ENCODE peak calls at places on chromosomes 16 and 17, in nine cellular contexts. M is upper lobe of left lung, X is sigmoid colon, Y is HL-60, C is GM23338, R is breast epithelium, J is K562, G is prostate gland, L is Panc1. A is an unnamed sample.

GRCh38 chr16:47110939-47111338 is 32.8 kb downstream of the NETO2 start:
- DNase-seq in M (no peak), R (no peak), C (peak; percentile 53), Y (no peak), G (no peak), J (peak; percentile 26), L (no peak), X (no peak), A (no peak)

GRCh38 chr17:61397086-61397842 is 2.4 kb upstream of the TBX2 start:
- DNase-seq in M (no peak), R (no peak), X (no peak), J (no peak), G (no peak), L (no peak), C (peak; percentile 67), Y (no peak), A (no peak)

GRCh38 chr17:8698142-8699050 is 46.2 kb downstream of the CCDC42 start:
- DNase-seq in R (peak; percentile 72), X (peak; percentile 79), J (peak; percentile 52), C (no peak), G (peak; percentile 68), Y (no peak), L (no peak), M (no peak), A (no peak)

GRCh38 chr17:45942284-45942683 is 47.9 kb downstream of the MAPT start:
- DNase-seq in X (peak; percentile 95), G (peak; percentile 41), R (peak; percentile 72), M (peak; percentile 32), C (peak; percentile 49), J (no peak), L (no peak), Y (no peak), A (no peak)

GRCh38 chr17:39688475-39688835 is 598 bp upstream of the PGAP3 start:
- DNase-seq in R (no peak), J (no peak), G (no peak), Y (no peak), L (no peak), X (no peak), M (no peak), C (no peak), A (no peak)

GRCh38 chr17:38871247-38871991 is 1.6 kb downstream of the LASP1 start:
- DNase-seq in J (peak; percentile 78), R (peak; percentile 59), L (no peak), G (peak; percentile 21), Y (peak; percentile 82), M (peak; percentile 93), C (peak; percentile 65), X (peak; percentile 82), A (peak; percentile 89)

GRCh38 chr17:77526728-77527355 is 386.1 kb downstream of the SEC14L1 start:
- DNase-seq in R (no peak), L (no peak), M (no peak), Y (no peak), G (no peak), C (no peak), X (no peak), J (no peak), A (peak; percentile 49)

GRCh38 chr17:80871341-80871740 is 120.3 kb upstream of the CHMP6 start:
- DNase-seq in L (no peak), X (peak; percentile 57), C (no peak), G (no peak), R (peak; percentile 43), Y (no peak), J (no peak), M (no peak), A (peak; percentile 84)

GRCh38 chr16:67961551-67961957 is 6.9 kb downstream of the SLC12A4 start:
- DNase-seq in R (peak; percentile 98), L (no peak), M (peak; percentile 82), J (no peak), G (peak; percentile 97), C (no peak), Y (no peak), X (no peak), A (no peak)

GRCh38 chr17:80855968-80856862 is 135.4 kb upstream of the CHMP6 start:
- DNase-seq in R (no peak), G (no peak), L (peak; percentile 89), M (peak; percentile 80), X (peak; percentile 90), Y (peak; percentile 85), C (no peak), J (peak; percentile 75), A (peak; percentile 82)

GRCh38 chr17:50947844-50948514 is 81.8 kb upstream of the TOB1 start:
- DNase-seq in X (peak; percentile 86), R (peak; percentile 93), J (peak; percentile 49), L (no peak), G (peak; percentile 85), M (peak; percentile 90), C (no peak), Y (peak; percentile 32), A (peak; percentile 81)

GRCh38 chr16:1610841-1611653 is 825 bp downstream of the IFT140 start:
- DNase-seq in G (no peak), X (no peak), M (no peak), Y (no peak), J (no peak), C (no peak), L (no peak), R (peak; percentile 61), A (no peak)

GRCh38 chr16:28561557-28562187 is 8.0 kb downstream of the SGF29 start:
- DNase-seq in X (no peak), G (no peak), R (no peak), M (no peak), Y (no peak), L (no peak), J (no peak), C (no peak), A (no peak)

GRCh38 chr17:83054518-83055125 is 24.8 kb upstream of the METRNL start:
- DNase-seq in J (no peak), M (no peak), X (peak; percentile 48), R (peak; percentile 31), Y (no peak), G (no peak), C (no peak), L (no peak), A (peak; percentile 67)

GRCh38 chr17:32523017-32523680 is 36.4 kb downstream of the CDK5R1 start:
- DNase-seq in G (no peak), L (no peak), R (no peak), C (peak; percentile 51), M (no peak), Y (no peak), J (no peak), X (peak; percentile 30), A (no peak)

GRCh38 chr17:38605230-38605851 is 411 bp downstream of the SRCIN1 start:
- DNase-seq in C (peak; percentile 82), J (no peak), G (no peak), R (no peak), Y (no peak), L (no peak), M (no peak), X (no peak), A (no peak)

GRCh38 chr16:89319883-89320716 is 102.6 kb downstream of the ZNF778 start:
- DNase-seq in R (no peak), J (peak; percentile 74), G (no peak), X (peak; percentile 77), L (no peak), Y (no peak), C (no peak), M (no peak), A (peak; percentile 79)

GRCh38 chr16:89324056-89325010 is 106.8 kb downstream of the ZNF778 start:
- DNase-seq in G (no peak), X (peak; percentile 60), J (no peak), Y (no peak), M (peak; percentile 15), L (no peak), R (no peak), C (no peak), A (peak; percentile 68)

GRCh38 chr16:89320717-89321501 is 103.4 kb downstream of the ZNF778 start:
- DNase-seq in R (no peak), J (peak; percentile 92), X (no peak), L (no peak), C (peak; percentile 74), Y (no peak), M (peak; percentile 53), G (no peak), A (peak; percentile 73)

GRCh38 chr16:89323120-89323960 is 105.8 kb downstream of the ZNF778 start:
- DNase-seq in Y (no peak), G (no peak), L (no peak), J (no peak), M (no peak), R (no peak), C (no peak), X (peak; percentile 58), A (peak; percentile 67)

GRCh38 chr16:89322381-89323119 is 105.0 kb downstream of the ZNF778 start:
- DNase-seq in M (peak; percentile 89), J (peak; percentile 44), Y (peak; percentile 18), R (no peak), G (no peak), L (no peak), X (peak; percentile 88), C (peak; percentile 87), A (peak; percentile 76)
- TF ChIP-seq POLR2AphosphoS5 in M (peak; percentile 28), J (no peak), Y (no peak), R (no peak), G (no peak), L (no peak), X (no peak), C (no peak), A (peak; percentile 57)

DNA sequence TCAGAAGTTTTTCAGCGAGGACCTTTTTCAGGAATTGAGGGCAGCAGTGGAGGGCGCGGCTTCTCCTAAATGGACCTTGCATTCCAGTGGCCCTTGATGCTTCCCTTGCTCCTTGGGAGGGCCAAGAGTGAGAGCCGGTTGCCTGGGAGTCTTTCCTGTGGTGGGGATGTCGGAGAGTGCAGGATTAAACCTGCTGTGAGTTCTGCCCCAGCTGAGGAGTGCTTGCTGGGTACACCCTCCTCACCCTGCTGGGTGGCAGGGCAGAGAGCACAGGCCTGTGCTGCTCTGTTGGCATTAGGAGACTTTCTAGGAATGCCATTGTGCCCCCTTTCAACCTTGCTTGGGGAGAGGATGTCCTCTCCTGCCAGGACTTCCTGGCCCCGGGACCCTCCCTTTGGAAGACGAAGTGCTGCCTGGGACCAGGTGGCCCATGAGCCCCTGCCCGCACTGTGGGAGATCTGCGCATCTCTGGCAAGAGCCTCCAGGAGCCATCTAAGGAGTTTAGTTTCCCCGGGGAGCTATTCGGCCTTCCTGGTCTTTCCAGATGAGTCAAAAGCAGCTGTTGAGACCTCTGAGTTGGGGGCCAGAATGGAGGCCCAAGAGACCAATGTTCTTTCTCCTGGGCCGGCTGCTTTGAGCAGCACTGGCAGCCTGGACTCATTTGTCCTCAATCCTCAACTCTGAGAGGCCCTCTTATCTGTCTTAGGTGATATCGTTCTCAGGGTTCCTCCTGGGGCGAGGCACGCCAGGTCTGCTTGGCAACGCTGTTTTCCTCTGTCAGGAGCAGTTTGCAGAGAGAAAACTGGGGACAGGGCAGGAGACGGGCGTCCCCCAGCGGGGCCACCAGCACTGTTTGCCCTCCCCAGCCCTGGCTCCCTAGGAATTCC is 5.6 kb downstream of the LLGL2 start:
- DNase-seq in L (no peak), Y (no peak), C (no peak), G (no peak), M (no peak), X (no peak), R (no peak), J (no peak), A (no peak)
- H3K27ac ChIP-seq in L (peak overlapping the region; percentile 1), Y (no peak overlapping the region), C (peak overlapping the region; percentile 63), G (no peak overlapping the region), M (peak overlapping the region; percentile 87), X (no peak overlapping the region), R (no peak overlapping the region), J (no peak overlapping the region), A (no peak overlapping the region)

GRCh38 chr16:48157302-48157701 is 1.5 kb upstream of the ABCC12 start:
- DNase-seq in C (no peak), L (no peak), X (no peak), M (no peak), R (peak; percentile 24), G (no peak), J (no peak), Y (no peak), A (no peak)
- H3K4me3 ChIP-seq in C (no peak overlapping the region), L (no peak overlapping the region), X (no peak overlapping the region), M (no peak overlapping the region), R (no peak overlapping the region), G (no peak overlapping the region), J (no peak overlapping the region), Y (no peak overlapping the region), A (no peak overlapping the region)

GRCh38 chr17:74641224-74641948 is 17.8 kb upstream of the CD300E start:
- DNase-seq in X (no peak), C (no peak), M (no peak), J (no peak), L (no peak), R (no peak), G (no peak), Y (no peak), A (no peak)
- TF ChIP-seq POLR2AphosphoS5 in X (no peak), C (no peak), M (no peak), J (no peak), L (no peak), R (no peak), G (no peak), Y (no peak), A (no peak)